ENCODE peak calls at places on chromosome 16, in ten cellular contexts. M is body of pancreas, F is ovary, N is uterus, Q is HepG2, H is testis, Y is prostate gland, L is suprapubic skin, U is A549, E is vagina. S is an unnamed sample.

GRCh38 chr16:20918486-20919239 is 18.1 kb downstream of the LYRM1 start:
- DNase-seq in F (no peak), H (peak; percentile 30), M (peak; percentile 40), E (no peak), L (peak; percentile 74), Q (no peak), N (peak; percentile 67), Y (no peak), U (no peak), S (peak; percentile 74)

GRCh38 chr16:84071151-84071550 is 28.6 kb upstream of the SLC38A8 start:
- DNase-seq in H (no peak), M (no peak), E (no peak), F (no peak), L (no peak), Q (no peak), U (no peak), Y (no peak), N (no peak), S (no peak)

GRCh38 chr16:24834459-24835335 is 11.1 kb upstream of the SLC5A11 start:
- DNase-seq in N (no peak), H (peak; percentile 58), Q (peak; percentile 62), M (no peak), E (no peak), F (no peak), L (no peak), U (peak; percentile 71), Y (peak; percentile 15), S (no peak)

GRCh38 chr16:51441331-51441730 is 290.3 kb upstream of the SALL1 start:
- DNase-seq in Q (no peak), L (no peak), N (no peak), M (no peak), U (no peak), E (no peak), Y (no peak), H (no peak), F (no peak), S (no peak)

GRCh38 chr16:10876799-10877341 is at the start of gene CIITA:
- DNase-seq in E (no peak), H (peak; percentile 75), Y (no peak), Q (no peak), M (peak; percentile 71), N (peak; percentile 55), F (peak; percentile 62), L (peak; percentile 86), U (no peak), S (peak; percentile 82)

GRCh38 chr16:14486520-14487303 is 143.3 kb downstream of the PARN start:
- DNase-seq in U (peak; percentile 94), M (peak; percentile 95), F (peak; percentile 84), L (peak; percentile 87), H (peak; percentile 92), Q (peak; percentile 98), N (peak; percentile 87), E (no peak), Y (peak; percentile 85), S (peak; percentile 98)

GRCh38 chr16:4316732-4317461 is 1.0 kb downstream of the GLIS2 start:
- DNase-seq in N (no peak), E (no peak), F (peak; percentile 76), H (no peak), U (no peak), L (no peak), Y (no peak), Q (no peak), M (peak; percentile 90), S (peak; percentile 64)

GRCh38 chr16:58024347-58024672 is 1.2 kb upstream of the MMP15 start:
- DNase-seq in H (no peak), L (no peak), N (no peak), E (no peak), M (no peak), F (no peak), U (no peak), Q (no peak), Y (no peak), S (no peak)

GRCh38 chr16:31354394-31355291 is at the start of gene ITGAX:
- DNase-seq in M (peak; percentile 34), Y (no peak), F (no peak), E (no peak), Q (no peak), N (peak; percentile 25), H (peak; percentile 62), L (no peak), U (peak; percentile 35), S (peak; percentile 76)

GRCh38 chr16:19073344-19073743 is 5.9 kb downstream of the COQ7 start:
- DNase-seq in L (no peak), U (no peak), H (no peak), F (no peak), M (no peak), E (no peak), Y (no peak), N (no peak), Q (no peak), S (peak; percentile 30)

GRCh38 chr16:29307598-29308507 is 98.7 kb downstream of the NPIPB11 start:
- DNase-seq in H (no peak), Y (no peak), E (no peak), M (no peak), F (peak; percentile 52), U (no peak), N (no peak), Q (peak; percentile 58), L (no peak), S (no peak)

GRCh38 chr16:28932339-28933141 is 769 bp downstream of the CD19 start:
- DNase-seq in Q (no peak), M (no peak), Y (no peak), E (no peak), F (no peak), L (no peak), H (no peak), U (no peak), N (no peak), S (no peak)

GRCh38 chr16:76854234-76854633 is 336.8 kb upstream of the MON1B start:
- DNase-seq in E (no peak), F (no peak), Q (peak; percentile 4), H (no peak), N (no peak), U (no peak), L (no peak), M (no peak), Y (no peak), S (no peak)

GRCh38 chr16:2841606-2842339 is 11.7 kb downstream of the ZG16B start:
- DNase-seq in N (no peak), U (no peak), E (no peak), H (no peak), M (no peak), Q (no peak), L (no peak), F (no peak), Y (no peak), S (no peak)

GRCh38 chr16:48612621-48613020 is 2.6 kb upstream of the N4BP1 start:
- DNase-seq in H (no peak), Y (no peak), Q (no peak), U (no peak), N (no peak), M (no peak), F (no peak), L (no peak), E (no peak), S (no peak)

GRCh38 chr16:24851700-24852099 is 5.9 kb downstream of the SLC5A11 start:
- DNase-seq in L (no peak), U (no peak), M (no peak), Y (no peak), E (no peak), N (no peak), F (no peak), Q (no peak), H (no peak), S (no peak)

GRCh38 chr16:61233718-61234117 is 802.5 kb downstream of the CDH8 start:
- DNase-seq in L (no peak), Q (no peak), U (no peak), N (no peak), F (no peak), M (no peak), Y (no peak), H (no peak), E (no peak), S (no peak)

GRCh38 chr16:66872927-66873684 is 7.2 kb upstream of the PDP2 start:
- DNase-seq in M (peak; percentile 93), H (peak; percentile 93), U (peak; percentile 89), F (peak; percentile 94), Q (peak; percentile 77), Y (peak; percentile 74), E (no peak), L (peak; percentile 92), N (peak; percentile 89), S (peak; percentile 95)
- TF ChIP-seq POLR2A in M (no peak), H (no peak), U (peak; percentile 56), F (no peak), Q (no peak), Y (no peak), E (no peak), L (no peak), N (no peak), S (no peak)

DNA sequence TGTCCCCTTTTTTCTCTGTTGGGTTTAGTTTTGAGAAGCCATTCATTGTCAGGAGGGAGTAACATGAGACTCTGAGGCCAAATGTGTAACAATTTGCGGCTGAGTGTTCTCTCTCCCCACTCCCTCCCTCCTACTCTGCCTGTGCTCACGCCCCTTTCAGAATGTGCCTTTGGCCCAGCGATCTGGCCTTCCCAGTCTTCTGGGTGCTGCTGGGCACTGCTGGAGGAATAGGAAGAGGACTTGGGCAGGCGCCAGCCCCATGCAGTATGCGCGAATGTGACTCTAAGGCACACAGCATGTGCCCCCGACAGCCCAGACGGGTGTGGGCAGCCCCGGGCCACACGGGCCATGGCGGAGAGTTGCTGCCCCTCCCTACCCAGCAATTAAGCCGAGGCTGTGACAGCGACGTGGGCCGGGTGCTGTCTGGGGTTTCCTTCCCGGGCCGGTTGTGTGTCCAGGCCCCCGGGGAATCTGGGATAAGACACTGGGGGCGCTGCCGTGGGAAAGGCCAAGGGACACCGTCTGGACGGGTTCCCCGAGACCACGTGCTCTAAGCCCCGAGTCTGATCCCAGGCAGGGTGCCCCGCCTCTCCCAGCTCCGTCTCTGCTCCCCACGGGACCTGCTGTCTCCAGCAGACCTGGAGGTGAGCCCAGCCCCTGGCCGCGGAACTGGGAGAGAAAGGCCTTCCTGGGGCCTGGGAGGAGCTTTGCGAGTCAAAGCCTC is 92.4 kb downstream of the IRX3 start:
- DNase-seq in Y (peak; percentile 76), F (peak; percentile 78), E (no peak), U (no peak), H (peak; percentile 78), L (peak; percentile 88), N (peak; percentile 47), M (peak; percentile 24), Q (no peak), S (peak; percentile 32)
- TF ChIP-seq CTCF in Y (peak; percentile 8), F (no peak), E (no peak), U (no peak), H (no peak), L (no peak), N (no peak), M (no peak), Q (no peak), S (no peak)

DNA sequence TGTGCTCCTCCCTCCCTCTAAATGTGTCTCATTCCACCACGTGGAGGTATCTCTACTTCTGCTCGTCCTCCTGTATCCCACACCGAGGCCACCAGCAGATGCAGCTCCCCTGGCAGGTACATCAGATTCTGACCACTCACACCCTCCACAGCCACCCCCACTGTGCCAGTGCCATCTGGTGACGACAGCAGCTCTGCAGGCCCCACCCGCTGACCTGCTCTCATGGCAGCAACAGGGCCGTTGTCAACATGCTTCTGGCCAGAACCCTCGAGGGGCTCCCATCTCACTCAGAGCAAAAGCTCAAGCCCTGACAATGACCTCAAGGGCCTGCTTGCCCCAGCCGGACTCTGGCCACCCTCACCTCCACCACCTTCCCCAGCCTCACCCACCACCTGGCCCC is 93.4 kb downstream of the AMFR start:
- DNase-seq in H (no peak), Q (no peak), F (no peak), M (no peak), Y (no peak), L (no peak), N (no peak), E (no peak), U (no peak), S (no peak)
- H3K27ac ChIP-seq in H (no peak overlapping the region), Q (no peak overlapping the region), F (no peak overlapping the region), M (no peak overlapping the region), Y (no peak overlapping the region), L (no peak overlapping the region), N (no peak overlapping the region), E (no peak overlapping the region), U (no peak overlapping the region), S (no peak overlapping the region)

GRCh38 chr16:15950167-15950854 is 895 bp downstream of the ABCC1 start:
- DNase-seq in M (peak; percentile 18), E (no peak), Q (peak; percentile 40), Y (peak; percentile 42), F (peak; percentile 49), L (no peak), U (no peak), N (peak; percentile 29), H (peak; percentile 65), S (peak; percentile 53)
- TF ChIP-seq POLR2A in M (no peak), E (no peak), Q (peak; percentile 25), Y (peak; percentile 6), F (no peak), L (no peak), U (no peak), N (no peak), H (no peak), S (peak; percentile 63)